ENCODE peak calls at places on chromosomes 3 and 15, in nine cellular contexts. A is astrocyte of the spinal cord, L is GM12878, D is fibroblast of pulmonary artery, C is sigmoid colon, P is NB4, J is aorta, N is bronchial epithelial cell, T is fibroblast of lung. O is an unnamed sample.

GRCh38 chr3:5726618-5727017 is 539.1 kb downstream of the EDEM1 start:
- DNase-seq in P (no peak), L (no peak), C (no peak), A (no peak), T (no peak), J (no peak), N (no peak), D (no peak), O (no peak)

GRCh38 chr15:49817100-49817499 is 196.3 kb downstream of the DTWD1 start:
- DNase-seq in C (no peak), N (no peak), J (no peak), D (no peak), A (no peak), P (no peak), L (no peak), T (no peak), O (no peak)

GRCh38 chr15:29411299-29411698 is 141.7 kb upstream of the NSMCE3 start:
- DNase-seq in A (no peak), N (no peak), P (no peak), C (no peak), J (no peak), T (no peak), D (no peak), L (no peak), O (no peak)

GRCh38 chr15:80173022-80173759 is 20.4 kb downstream of the FAH start:
- DNase-seq in J (no peak), A (peak; percentile 54), T (peak; percentile 60), P (peak; percentile 69), D (peak; percentile 68), L (no peak), N (peak; percentile 65), C (peak; percentile 82), O (no peak)

GRCh38 chr3:42063886-42064285 is 27.3 kb upstream of the TRAK1 start:
- DNase-seq in D (peak; percentile 61), A (peak; percentile 65), J (no peak), N (peak; percentile 41), P (no peak), T (peak; percentile 68), L (no peak), C (no peak), O (peak; percentile 64)

GRCh38 chr3:177777699-177778098 is 580.4 kb upstream of the TBL1XR1 start:
- DNase-seq in J (no peak), A (peak; percentile 52), C (no peak), N (peak; percentile 70), P (peak; percentile 70), D (peak; percentile 55), T (peak; percentile 67), L (peak; percentile 20), O (no peak)

GRCh38 chr15:69607101-69607500 is 154.5 kb downstream of the RPLP1 start:
- DNase-seq in D (peak; percentile 33), N (no peak), P (no peak), T (no peak), C (no peak), L (no peak), A (no peak), J (no peak), O (no peak)

GRCh38 chr3:29408676-29409075 is 127.8 kb downstream of the RBMS3 start:
- DNase-seq in J (no peak), L (no peak), A (no peak), T (no peak), N (no peak), C (no peak), D (peak; percentile 63), P (no peak), O (no peak)

GRCh38 chr3:114706591-114707224 is 412.9 kb downstream of the TIGIT start:
- DNase-seq in A (peak; percentile 41), D (peak; percentile 21), P (peak; percentile 2), C (no peak), N (peak; percentile 97), J (no peak), L (no peak), T (peak; percentile 53), O (no peak)

GRCh38 chr15:68382286-68383007 is 49.5 kb downstream of the ITGA11 start:
- DNase-seq in T (no peak), J (no peak), N (no peak), A (no peak), D (no peak), P (no peak), L (no peak), C (peak; percentile 24), O (no peak)

GRCh38 chr15:101258238-101259144 is 6.6 kb upstream of the CHSY1 start:
- DNase-seq in C (peak; percentile 78), N (peak; percentile 66), T (peak; percentile 87), A (peak; percentile 80), P (peak; percentile 83), L (peak; percentile 51), J (peak; percentile 79), D (peak; percentile 91), O (no peak)

GRCh38 chr3:63251499-63251898 is 26.6 kb upstream of the SYNPR start:
- DNase-seq in L (no peak), T (no peak), N (peak; percentile 43), D (no peak), A (no peak), C (no peak), J (no peak), P (no peak), O (no peak)

GRCh38 chr3:71127052-71127451 is 456.5 kb downstream of the FOXP1 start:
- DNase-seq in J (no peak), D (no peak), A (no peak), C (no peak), T (no peak), N (no peak), P (no peak), L (no peak), O (no peak)

GRCh38 chr3:71127463-71128243 is 455.9 kb downstream of the FOXP1 start:
- DNase-seq in C (no peak), L (no peak), N (peak; percentile 37), D (peak; percentile 67), P (no peak), T (peak; percentile 78), J (no peak), A (peak; percentile 85), O (no peak)

GRCh38 chr3:71129611-71130515 is 453.7 kb downstream of the FOXP1 start:
- DNase-seq in T (peak; percentile 80), N (peak; percentile 45), D (peak; percentile 81), A (peak; percentile 65), J (no peak), L (no peak), C (no peak), P (peak; percentile 46), O (no peak)

GRCh38 chr3:71130516-71131384 is 452.8 kb downstream of the FOXP1 start:
- DNase-seq in L (no peak), D (peak; percentile 87), T (peak; percentile 90), A (peak; percentile 90), N (peak; percentile 59), P (peak; percentile 80), C (peak; percentile 86), J (no peak), O (no peak)

DNA sequence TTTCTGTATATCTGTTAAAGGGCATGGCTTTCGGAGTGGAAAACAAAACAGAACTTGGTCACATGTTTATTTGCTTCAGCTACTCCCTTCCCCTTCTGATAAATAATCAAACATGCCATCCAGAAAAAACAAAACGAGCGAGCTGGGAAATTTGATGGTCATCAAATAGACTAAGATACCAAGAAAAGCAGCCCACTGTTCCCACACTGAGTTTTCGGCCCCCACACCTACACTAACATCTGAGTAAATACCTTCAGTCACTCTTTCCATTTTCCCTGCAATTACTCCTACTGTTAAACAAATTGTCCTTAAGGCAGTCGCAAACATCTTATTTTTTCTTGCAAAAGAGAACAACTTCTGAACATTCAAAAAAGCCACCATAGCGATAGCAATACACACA is 454.6 kb downstream of the FOXP1 start:
- DNase-seq in A (no peak), N (peak; percentile 21), J (no peak), C (no peak), P (no peak), D (peak; percentile 56), T (peak; percentile 56), L (no peak), O (no peak)
- H3K4me3 ChIP-seq in A (peak overlapping the region; percentile 62), N (no peak overlapping the region), J (peak overlapping the region; percentile 99), C (peak overlapping the region; percentile 51), P (peak overlapping the region; percentile 88), D (peak overlapping the region; percentile 73), T (peak overlapping the region; percentile 90), L (no peak overlapping the region), O (peak overlapping the region; percentile 57)

GRCh38 chr3:67001086-67001861 is 3.2 kb downstream of the KBTBD8 start:
- DNase-seq in T (peak; percentile 29), L (no peak), D (no peak), J (no peak), C (no peak), A (no peak), N (no peak), P (no peak), O (no peak)
- H3K4me3 ChIP-seq in T (no peak overlapping the region), L (peak overlapping the region; percentile 62), D (no peak overlapping the region), J (no peak overlapping the region), C (no peak overlapping the region), A (no peak overlapping the region), N (no peak overlapping the region), P (no peak overlapping the region), O (no peak overlapping the region)

GRCh38 chr3:69543080-69543429 is 157.2 kb upstream of the FRMD4B start:
- DNase-seq in J (no peak), A (no peak), C (no peak), N (no peak), L (no peak), T (no peak), P (no peak), D (no peak), O (no peak)
- H3K4me3 ChIP-seq in J (no peak overlapping the region), A (no peak overlapping the region), C (no peak overlapping the region), N (peak overlapping the region; percentile 76), L (no peak overlapping the region), T (peak overlapping the region; percentile 39), P (no peak overlapping the region), D (no peak overlapping the region), O (no peak overlapping the region)

DNA sequence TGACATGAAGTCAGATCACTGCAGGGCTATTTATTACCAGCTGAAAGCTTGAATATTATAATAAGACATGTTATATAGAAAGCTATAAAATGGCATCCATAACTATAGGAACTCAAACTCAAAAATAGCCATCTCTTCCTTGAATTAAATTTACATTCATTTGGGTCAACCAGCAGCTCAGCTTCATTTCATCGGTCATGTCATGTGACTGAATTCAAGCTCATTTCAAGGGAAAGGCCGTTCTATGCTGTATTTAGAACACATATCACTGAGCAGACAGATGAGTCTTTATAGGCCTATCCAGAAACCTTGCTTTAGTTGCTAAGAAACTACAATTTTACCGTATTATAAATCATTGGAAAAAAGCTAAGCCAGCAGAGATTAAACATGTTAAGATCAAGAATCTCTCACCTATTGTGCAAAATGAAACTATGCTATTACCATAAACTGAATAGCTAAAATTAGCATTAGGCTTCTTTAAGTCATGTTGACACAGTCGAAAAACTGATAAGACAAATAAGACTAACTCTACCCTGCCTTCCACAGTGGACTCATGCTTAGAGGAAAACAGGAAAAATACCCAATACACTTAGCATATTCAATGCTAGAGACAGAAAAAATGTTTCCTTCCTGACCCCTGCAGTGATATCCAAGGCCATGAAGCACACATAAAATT is 2.3 kb downstream of the NPTN start:
- DNase-seq in N (peak; percentile 25), J (no peak), L (no peak), C (no peak), T (no peak), A (no peak), P (no peak), D (no peak), O (no peak)
- H3K4me3 ChIP-seq in N (no peak overlapping the region), J (peak overlapping the region; percentile 98), L (peak overlapping the region; percentile 92), C (peak overlapping the region; percentile 87), T (peak overlapping the region; percentile 93), A (no peak overlapping the region), P (peak overlapping the region; percentile 79), D (peak overlapping the region; percentile 91), O (no peak overlapping the region)